ENCODE peak calls at places on chromosomes 13 and 19, in ten cellular contexts. T is left ventricle myocardium inferior, X is fibroblast of lung, M is endothelial cell, Q is Peyer's patch, S is Calu3, D is AG10803, I is body of pancreas, Y is progenitor cell of endocrine pancreas, P is cardiac muscle cell. V is an unnamed sample.

GRCh38 chr13:28527629-28528028 is 32.7 kb upstream of the FLT1 start:
- DNase-seq in D (no peak), I (no peak), T (no peak), X (no peak), P (no peak), M (no peak), Q (no peak), Y (no peak), S (no peak), V (no peak)

GRCh38 chr13:33524086-33524485 is 238.5 kb upstream of the STARD13 start:
- DNase-seq in X (peak), P (no peak), D (peak), T (no peak), M (no peak), Q (no peak), Y (no peak), I (peak), S (no peak), V (no peak)

GRCh38 chr13:51925865-51926527 is 64.2 kb downstream of the CCDC70 start:
- DNase-seq in M (no peak), D (no peak), Q (no peak), X (no peak), S (no peak), I (no peak), Y (no peak), P (no peak), T (no peak), V (no peak)

GRCh38 chr19:48041877-48042580 is 1.9 kb downstream of the CABP5 start:
- DNase-seq in D (no peak), X (no peak), Y (no peak), M (no peak), P (no peak), T (no peak), I (no peak), S (no peak), Q (no peak), V (no peak)

GRCh38 chr13:31044658-31045620 is 112.5 kb downstream of the TEX26 start:
- DNase-seq in I (no peak), Q (no peak), M (no peak), S (peak), T (no peak), X (no peak), Y (no peak), D (no peak), P (no peak), V (no peak)

GRCh38 chr19:9848761-9849160 is 13.6 kb downstream of the PIN1 start:
- DNase-seq in I (peak), Q (no peak), M (no peak), Y (no peak), S (no peak), P (no peak), D (no peak), X (no peak), T (no peak), V (no peak)

GRCh38 chr13:91153372-91153771 is 194.1 kb upstream of the MIR17HG start:
- DNase-seq in T (no peak), M (no peak), S (no peak), D (peak), Q (no peak), P (no peak), Y (no peak), X (peak), I (no peak), V (no peak)

GRCh38 chr19:32809254-32809653 is 60.3 kb downstream of the SLC7A9 start:
- DNase-seq in M (no peak), T (no peak), D (no peak), Q (no peak), I (no peak), Y (no peak), S (no peak), P (no peak), X (no peak), V (no peak)

GRCh38 chr13:107459430-107459829 is 755.9 kb downstream of the LIG4 start:
- DNase-seq in D (peak), S (no peak), Y (no peak), P (no peak), I (no peak), M (no peak), X (peak), T (no peak), Q (no peak), V (no peak)

GRCh38 chr19:39444598-39445257 is 654 bp upstream of the SUPT5H start:
- DNase-seq in S (no peak), M (no peak), T (no peak), P (peak), Y (no peak), I (no peak), X (peak), Q (no peak), D (peak), V (no peak)

GRCh38 chr13:70732611-70733010 is 624.4 kb upstream of the KLHL1 start:
- DNase-seq in T (no peak), D (no peak), P (no peak), S (no peak), Q (no peak), M (no peak), I (no peak), Y (no peak), X (no peak), V (no peak)

GRCh38 chr19:28313633-28314032 is 899.3 kb downstream of the UQCRFS1 start:
- DNase-seq in P (no peak), X (peak), I (peak), Y (no peak), M (no peak), D (peak), S (no peak), T (peak), Q (no peak), V (no peak)

DNA sequence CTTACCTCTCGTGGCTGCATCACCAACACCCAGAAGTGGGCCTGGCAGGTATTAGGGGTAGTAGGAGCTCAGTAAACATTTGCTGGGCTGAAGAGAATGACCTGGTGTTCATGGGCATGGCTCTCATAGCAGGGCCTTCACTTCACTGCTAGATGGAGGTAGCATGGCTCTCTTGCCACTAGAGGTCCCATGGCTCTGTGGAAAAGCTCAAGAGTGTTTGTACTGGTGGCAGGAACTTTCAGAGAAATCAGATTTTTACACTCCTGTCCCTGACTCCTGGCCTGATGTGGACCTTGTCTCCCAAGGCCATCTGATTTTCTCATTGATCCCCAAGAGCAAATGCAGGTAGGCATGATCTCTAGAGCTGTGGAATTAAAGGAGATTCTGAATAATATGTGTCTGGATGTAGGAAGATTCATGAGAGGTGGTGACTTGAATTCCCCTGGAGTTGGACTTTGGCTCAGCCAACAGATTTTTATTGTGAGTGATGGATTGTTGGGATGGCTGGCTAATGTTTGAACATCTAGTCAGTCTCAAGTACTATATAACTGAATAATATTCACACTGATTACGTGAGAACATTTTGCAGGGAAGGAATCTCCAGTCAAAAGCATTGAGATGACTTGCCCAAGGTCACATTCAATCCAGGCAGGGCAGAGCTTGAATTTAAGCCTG is 5.8 kb downstream of the ZNF574 start:
- DNase-seq in I (peak), M (no peak), Q (no peak), T (no peak), P (no peak), X (peak), D (peak), Y (no peak), S (peak), V (peak)
- TF ChIP-seq CTCF in I (peak), M (no peak), Q (peak), T (peak), P (peak), X (peak), D (peak), Y (peak), S (peak), V (peak)

GRCh38 chr19:1860133-1860775 is 3.1 kb downstream of the KLF16 start:
- DNase-seq in D (peak), Y (no peak), S (peak), X (peak), T (no peak), P (peak), Q (peak), I (peak), M (peak), V (peak)
- TF ChIP-seq CTCF in D (no peak), Y (no peak), S (no peak), X (no peak), T (no peak), P (no peak), Q (no peak), I (no peak), M (no peak), V (no peak)

GRCh38 chr19:3210347-3211017 is 14.0 kb upstream of the CELF5 start:
- DNase-seq in X (no peak), I (peak), D (no peak), M (peak), T (peak), Q (peak), P (peak), S (peak), Y (peak), V (peak)
- TF ChIP-seq CTCF in X (peak), I (peak), D (peak), M (peak), T (peak), Q (peak), P (peak), S (peak), Y (peak), V (peak)

GRCh38 chr19:31231181-31231580 is 118.1 kb downstream of the TSHZ3 start:
- DNase-seq in S (no peak), T (no peak), M (no peak), P (no peak), Q (no peak), D (peak), I (no peak), Y (no peak), X (peak), V (no peak)

GRCh38 chr19:31235806-31236205 is 113.4 kb downstream of the TSHZ3 start:
- DNase-seq in M (no peak), P (no peak), Y (no peak), D (no peak), X (no peak), T (no peak), S (no peak), Q (no peak), I (no peak), V (no peak)

GRCh38 chr19:31232871-31233270 is 116.4 kb downstream of the TSHZ3 start:
- DNase-seq in I (no peak), P (no peak), X (peak), D (peak), Y (no peak), M (no peak), S (no peak), Q (no peak), T (no peak), V (no peak)

GRCh38 chr19:31233288-31233687 is 115.9 kb downstream of the TSHZ3 start:
- DNase-seq in I (no peak), S (no peak), D (no peak), Q (no peak), P (no peak), T (no peak), X (no peak), M (no peak), Y (no peak), V (no peak)

DNA sequence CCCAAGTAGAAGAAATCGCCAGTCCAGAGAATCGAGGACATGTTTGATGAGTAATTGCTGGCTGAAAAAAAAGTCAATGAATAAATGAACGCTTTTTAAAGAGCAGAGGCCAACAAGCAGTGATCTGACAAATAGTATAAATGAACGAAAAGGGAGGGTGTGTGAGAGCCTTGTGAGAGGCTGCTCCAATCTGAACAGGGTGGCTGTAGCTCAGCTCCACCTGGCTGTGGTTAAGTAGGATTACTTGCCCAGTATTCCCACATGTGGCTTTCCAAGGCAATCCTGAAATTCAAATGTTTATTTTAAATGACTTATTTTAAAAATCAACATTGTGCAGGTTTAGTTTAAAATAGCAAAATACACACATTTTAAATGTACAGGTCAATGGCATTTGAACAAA is 117.0 kb downstream of the TSHZ3 start:
- DNase-seq in D (peak), S (no peak), X (peak), T (no peak), M (no peak), P (peak), I (no peak), Q (no peak), Y (no peak), V (no peak)
- TF ChIP-seq CTCF in D (no peak), S (no peak), X (no peak), T (peak), M (no peak), P (no peak), I (no peak), Q (no peak), Y (peak), V (no peak)

GRCh38 chr13:24741016-24741662 is 22.8 kb upstream of the RNF17 start:
- DNase-seq in Q (no peak), P (no peak), X (no peak), I (no peak), D (no peak), S (peak), Y (no peak), T (no peak), M (no peak), V (peak)
- TF ChIP-seq CTCF in Q (no peak), P (peak), X (no peak), I (no peak), D (peak), S (no peak), Y (peak), T (peak), M (peak), V (peak)

GRCh38 chr19:13234518-13234917 is 84.3 kb downstream of the IER2 start:
- DNase-seq in Q (peak), Y (no peak), M (no peak), I (peak), X (peak), S (peak), P (peak), T (peak), D (peak), V (peak)
- TF ChIP-seq CTCF in Q (peak), Y (peak), M (peak), I (no peak), X (peak), S (no peak), P (peak), T (peak), D (peak), V (peak)

GRCh38 chr13:41658057-41658642 is 200.8 kb downstream of the RGCC start:
- DNase-seq in M (no peak), S (no peak), I (no peak), X (peak), Y (no peak), P (no peak), T (no peak), Q (no peak), D (peak), V (no peak)
- TF ChIP-seq CTCF in M (no peak), S (no peak), I (no peak), X (no peak), Y (no peak), P (peak), T (no peak), Q (no peak), D (no peak), V (no peak)

GRCh38 chr19:5539431-5539833 is 28.3 kb downstream of the TINCR start:
- DNase-seq in S (no peak), D (no peak), Q (no peak), X (peak), Y (no peak), T (peak), P (peak), I (no peak), M (no peak), V (no peak)

GRCh38 chr19:5545051-5545450 is 22.7 kb downstream of the TINCR start:
- DNase-seq in Y (no peak), I (no peak), P (no peak), Q (no peak), D (no peak), M (no peak), X (no peak), T (no peak), S (no peak), V (no peak)

GRCh38 chr19:5540208-5540607 is 27.5 kb downstream of the TINCR start:
- DNase-seq in Q (no peak), T (no peak), X (no peak), P (no peak), Y (no peak), S (no peak), I (no peak), D (no peak), M (no peak), V (no peak)

GRCh38 chr19:5541456-5541855 is 26.3 kb downstream of the TINCR start:
- DNase-seq in Y (no peak), Q (no peak), P (no peak), I (no peak), D (no peak), M (no peak), T (no peak), X (no peak), S (no peak), V (no peak)

GRCh38 chr19:5542665-5543064 is 25.1 kb downstream of the TINCR start:
- DNase-seq in S (no peak), I (no peak), X (no peak), Q (no peak), T (no peak), D (no peak), P (peak), M (no peak), Y (no peak), V (no peak)
- TF ChIP-seq CTCF in S (no peak), I (no peak), X (no peak), Q (no peak), T (no peak), D (no peak), P (peak), M (no peak), Y (no peak), V (no peak)

GRCh38 chr19:30244533-30244932 is 127.7 kb upstream of the ZNF536 start:
- DNase-seq in I (no peak), D (no peak), S (no peak), P (no peak), X (no peak), Q (no peak), M (no peak), T (no peak), Y (no peak), V (no peak)
- TF ChIP-seq CTCF in I (no peak), D (no peak), S (no peak), P (no peak), X (no peak), Q (no peak), M (no peak), T (no peak), Y (no peak), V (no peak)

V was measured in GM10248.